ENCODE peak calls at places on chromosome 2, in six cellular contexts. Q is OCI-LY7; B is right atrium auricular region; V is activated CD8-positive, alpha-beta memory T cell treated with anti-CD3 and anti-CD28 coated beads for 48 hours; X is AG04449; T is stimulated activated CD4-positive, alpha-beta T cell treated with anti-CD3 and anti-CD28 coated beads, Interleukin-2, amount 100 ng/mL, for 48 hours. F is an unnamed sample.

GRCh38 chr2:172357442-172357841 is 69.9 kb upstream of the ITGA6 start:
- DNase-seq in V (no peak), Q (no peak), T (no peak), X (no peak), B (no peak), F (no peak)

GRCh38 chr2:62306751-62307468 is 111.0 kb downstream of the B3GNT2 start:
- DNase-seq in B (no peak), T (peak; percentile 23), V (no peak), X (no peak), Q (peak; percentile 45), F (no peak)

GRCh38 chr2:161112885-161113284 is 47.3 kb upstream of the TANK start:
- DNase-seq in T (no peak), X (no peak), V (no peak), B (no peak), Q (no peak), F (no peak)

GRCh38 chr2:166410828-166411472 is 35.2 kb upstream of the SCN9A start:
- DNase-seq in Q (no peak), B (no peak), V (no peak), X (peak; percentile 59), T (no peak), F (no peak)

GRCh38 chr2:18455256-18455862 is 105.1 kb downstream of the RDH14 start:
- DNase-seq in Q (no peak), T (no peak), V (no peak), X (peak; percentile 70), B (no peak), F (no peak)

GRCh38 chr2:240159251-240159839 is 18.9 kb upstream of the OTOS start:
- DNase-seq in T (no peak), Q (no peak), B (no peak), V (no peak), X (no peak), F (no peak)

GRCh38 chr2:95734976-95735890 is 143.4 kb downstream of the TRIM43 start:
- DNase-seq in X (no peak), Q (no peak), T (no peak), V (no peak), B (no peak), F (no peak)

GRCh38 chr2:88199912-88200682 is 30.0 kb downstream of the THNSL2 start:
- DNase-seq in V (no peak), X (no peak), B (no peak), T (peak; percentile 10), Q (no peak), F (no peak)

GRCh38 chr2:191481305-191482075 is 196.4 kb upstream of the NABP1 start:
- DNase-seq in V (no peak), X (no peak), B (no peak), Q (no peak), T (no peak), F (no peak)

F was measured in GOT3.